ENCODE peak calls at places on chromosomes 11 and 22, in nine cellular contexts. M is fibroblast of mammary gland, R is cardiac fibroblast, U is cardiac muscle cell, L is A673, G is adrenal gland, Q is HL-60, V is kidney, E is fibroblast of lung. Z is an unnamed sample.

GRCh38 chr22:17087176-17088131 is 2.7 kb downstream of the IL17RA start:
- DNase-seq in Q (no peak), E (peak), R (peak), U (peak), G (no peak), M (peak), V (no peak), L (no peak), Z (peak)

GRCh38 chr22:24324137-24324536 is 53.5 kb downstream of the SPECC1L start:
- DNase-seq in G (no peak), Q (no peak), M (no peak), R (no peak), E (no peak), U (no peak), L (no peak), V (no peak), Z (no peak)

GRCh38 chr22:26502688-26503561 is 9.3 kb downstream of the TFIP11 start:
- DNase-seq in M (peak), E (peak), R (peak), V (no peak), L (peak), G (peak), Q (no peak), U (peak), Z (no peak)

GRCh38 chr11:3153291-3153861 is 11.7 kb downstream of the OSBPL5 start:
- DNase-seq in L (no peak), U (peak), Q (no peak), R (peak), V (peak), G (peak), M (peak), E (peak), Z (no peak)

GRCh38 chr11:67006029-67006884 is 16.7 kb upstream of the SYT12 start:
- DNase-seq in R (peak), G (no peak), M (peak), V (no peak), U (no peak), L (peak), E (peak), Q (peak), Z (no peak)

GRCh38 chr22:35838849-35839646 is 121.4 kb downstream of the APOL5 start:
- DNase-seq in R (peak), U (peak), L (peak), E (peak), V (no peak), Q (no peak), M (peak), G (peak), Z (peak)

GRCh38 chr22:43228330-43228729 is 41.4 kb upstream of the TTLL12 start:
- DNase-seq in U (peak), Q (no peak), V (no peak), R (peak), L (peak), G (peak), M (peak), E (no peak), Z (no peak)

GRCh38 chr22:30868663-30869385 is 99.8 kb downstream of the MORC2 start:
- DNase-seq in G (peak), R (peak), U (no peak), M (peak), E (peak), V (peak), L (no peak), Q (no peak), Z (no peak)

GRCh38 chr11:30025396-30026139 is 8.7 kb upstream of the KCNA4 start:
- DNase-seq in E (no peak), M (no peak), G (no peak), V (no peak), U (no peak), Q (no peak), L (no peak), R (no peak), Z (no peak)

GRCh38 chr22:49983148-49984042 is 22.8 kb downstream of the PIM3 start:
- DNase-seq in M (no peak), E (no peak), Q (no peak), V (peak), L (no peak), U (peak), G (no peak), R (no peak), Z (no peak)

GRCh38 chr22:28711820-28712777 is 29.5 kb downstream of the CHEK2 start:
- DNase-seq in U (peak), R (peak), M (peak), L (peak), Q (peak), V (no peak), G (peak), E (peak), Z (peak)

GRCh38 chr11:78253797-78254196 is 65.1 kb downstream of the USP35 start:
- DNase-seq in L (no peak), M (peak), Q (no peak), E (peak), U (no peak), G (no peak), R (peak), V (no peak), Z (no peak)

GRCh38 chr11:117703209-117703608 is 93.8 kb downstream of the DSCAML1 start:
- DNase-seq in G (no peak), Q (no peak), U (no peak), V (no peak), E (no peak), L (no peak), M (no peak), R (no peak), Z (no peak)

GRCh38 chr11:34213366-34213765 is 107.9 kb downstream of the NAT10 start:
- DNase-seq in E (peak), M (peak), Q (no peak), R (peak), G (no peak), L (no peak), U (no peak), V (no peak), Z (no peak)

GRCh38 chr11:76670475-76671235 is at the start of gene LRRC32:
- DNase-seq in R (peak), E (peak), L (peak), V (peak), G (peak), Q (no peak), M (no peak), U (peak), Z (no peak)

GRCh38 chr22:26321469-26321913 is 107.6 kb upstream of the ASPHD2 start:
- DNase-seq in M (peak), Q (no peak), R (peak), U (no peak), E (peak), G (no peak), V (no peak), L (no peak), Z (peak)

GRCh38 chr11:71443736-71444410 is 4.3 kb downstream of the DHCR7 start:
- DNase-seq in G (no peak), R (no peak), Q (no peak), M (no peak), V (no peak), E (no peak), U (no peak), L (no peak), Z (no peak)

GRCh38 chr22:36419912-36420882 is 32.4 kb upstream of the MYH9 start:
- DNase-seq in G (no peak), V (no peak), R (peak), M (peak), U (no peak), L (no peak), E (no peak), Q (no peak), Z (no peak)

GRCh38 chr11:133835258-133836075 is 9.8 kb downstream of the SPATA19 start:
- DNase-seq in L (peak), U (peak), Q (peak), E (peak), R (peak), M (peak), G (peak), V (no peak), Z (no peak)

GRCh38 chr11:88378422-88379066 is 41.0 kb upstream of the CTSC start:
- DNase-seq in Q (no peak), U (no peak), V (no peak), E (no peak), G (no peak), L (no peak), M (no peak), R (no peak), Z (no peak)

GRCh38 chr22:29457730-29458129 is 19.3 kb downstream of the RFPL1 start:
- DNase-seq in E (peak), R (peak), M (peak), Q (no peak), V (no peak), G (no peak), U (peak), L (peak), Z (no peak)

GRCh38 chr11:73787643-73788537 is at the start of gene MRPL48:
- DNase-seq in E (peak), U (peak), G (peak), L (peak), R (peak), M (peak), V (peak), Q (peak), Z (peak)

GRCh38 chr11:41494716-41495115 is 35.3 kb upstream of the LRRC4C start:
- DNase-seq in Q (no peak), R (no peak), E (peak), G (no peak), U (no peak), V (no peak), M (no peak), L (no peak), Z (no peak)

GRCh38 chr11:62559204-62559603 is 12.6 kb upstream of the AHNAK start:
- DNase-seq in M (no peak), Q (no peak), L (peak), E (no peak), V (no peak), R (no peak), U (no peak), G (no peak), Z (no peak)

GRCh38 chr22:40634119-40634903 is 2.2 kb downstream of the MRTFA start:
- DNase-seq in L (no peak), Q (no peak), M (no peak), V (no peak), G (peak), U (no peak), R (no peak), E (peak), Z (no peak)

GRCh38 chr11:35539781-35540281 is 14.4 kb upstream of the PAMR1 start:
- DNase-seq in L (no peak), Q (no peak), E (peak), U (peak), R (peak), V (peak), M (peak), G (peak), Z (peak)

GRCh38 chr11:130118636-130119387 is 40.8 kb upstream of the ST14 start:
- DNase-seq in R (no peak), L (no peak), Q (no peak), U (no peak), G (no peak), M (no peak), E (no peak), V (no peak), Z (no peak)

GRCh38 chr11:119845305-119845704 is 116.3 kb upstream of the NECTIN1 start:
- DNase-seq in G (no peak), L (no peak), M (no peak), V (no peak), R (no peak), Q (no peak), E (no peak), U (no peak), Z (no peak)

GRCh38 chr11:2762031-2762380 is 62.2 kb upstream of the KCNQ1OT1 start:
- DNase-seq in V (no peak), G (no peak), L (no peak), R (no peak), Q (no peak), U (no peak), M (no peak), E (no peak), Z (no peak)

GRCh38 chr11:57649826-57650738 is at the start of gene YPEL4:
- DNase-seq in G (peak), M (peak), U (peak), R (peak), L (peak), V (peak), E (peak), Q (peak), Z (no peak)

GRCh38 chr22:27416553-27417427 is 384.8 kb downstream of the MN1 start:
- DNase-seq in V (no peak), U (peak), G (no peak), E (peak), M (peak), Q (no peak), R (peak), L (peak), Z (peak)

GRCh38 chr11:44770401-44770800 is 43.6 kb downstream of the TSPAN18 start:
- DNase-seq in V (no peak), U (no peak), E (no peak), R (no peak), Q (no peak), G (no peak), M (no peak), L (no peak), Z (no peak)
- H3K4me3 ChIP-seq in V (no peak), U (no peak), E (no peak), R (no peak), Q (no peak), G (no peak), M (no peak), L (no peak), Z (no peak)

GRCh38 chr22:46996595-46997310 is 234.3 kb downstream of the TBC1D22A start:
- DNase-seq in L (peak), E (no peak), Q (no peak), R (peak), U (no peak), V (peak), M (no peak), G (no peak), Z (no peak)
- TF ChIP-seq CTCF in L (peak), E (peak), Q (no peak), R (peak), U (no peak), V (no peak), M (peak), G (no peak), Z (peak)

GRCh38 chr11:111937461-111937769 is 272 bp downstream of the DIXDC1 start:
- DNase-seq in M (no peak), G (no peak), U (no peak), E (no peak), V (no peak), R (no peak), L (no peak), Q (no peak), Z (no peak)

GRCh38 chr11:111939836-111940604 is 2.9 kb downstream of the DIXDC1 start:
- DNase-seq in E (peak), U (peak), L (no peak), Q (no peak), R (peak), V (no peak), G (no peak), M (peak), Z (no peak)

GRCh38 chr11:111936045-111936400 is 1.1 kb upstream of the DIXDC1 start:
- DNase-seq in R (no peak), U (no peak), G (peak), M (no peak), L (no peak), Q (no peak), E (no peak), V (no peak), Z (no peak)

GRCh38 chr11:111938687-111939160 is 1.6 kb downstream of the DIXDC1 start:
- DNase-seq in V (no peak), U (peak), Q (no peak), L (peak), R (peak), G (peak), E (peak), M (peak), Z (no peak)

GRCh38 chr11:111937859-111938258 is 716 bp downstream of the DIXDC1 start:
- DNase-seq in Q (no peak), R (no peak), U (no peak), G (no peak), E (no peak), V (no peak), L (no peak), M (no peak), Z (no peak)
- H3K4me3 ChIP-seq in Q (peak), R (peak), U (peak), G (no peak), E (peak), V (no peak), L (peak), M (peak), Z (no peak)

DNA sequence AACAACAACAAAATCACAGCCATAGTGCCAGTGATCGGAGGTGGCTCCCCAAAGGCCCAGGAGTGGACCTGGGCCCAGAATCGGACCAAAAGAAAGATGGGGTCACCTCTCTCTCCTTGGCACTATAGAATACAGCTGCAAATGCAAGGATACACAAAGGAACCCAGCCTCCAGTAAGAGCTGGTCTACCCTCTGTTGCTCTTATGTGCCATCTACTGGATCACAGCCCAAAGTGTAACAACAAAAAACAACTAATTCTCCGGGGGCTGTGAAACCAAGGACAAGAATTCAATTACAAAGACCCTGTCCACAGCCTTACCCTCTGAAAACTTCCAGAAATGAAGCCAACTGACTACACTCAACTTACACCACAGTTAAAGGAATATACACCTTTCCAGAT is 21.6 kb downstream of the OR8G5 start:
- DNase-seq in Q (no peak), R (no peak), M (no peak), L (peak), E (no peak), G (no peak), V (no peak), U (no peak), Z (no peak)
- TF ChIP-seq CTCF in Q (peak), R (peak), M (no peak), L (peak), E (no peak), G (no peak), V (no peak), U (no peak), Z (no peak)

GRCh38 chr11:17543574-17544180 is 539 bp downstream of the USH1C start:
- DNase-seq in L (no peak), V (no peak), E (no peak), U (no peak), R (no peak), Q (no peak), G (no peak), M (no peak), Z (no peak)

GRCh38 chr11:17543041-17543440 is 1.2 kb downstream of the USH1C start:
- DNase-seq in G (no peak), U (no peak), V (no peak), M (no peak), E (no peak), L (no peak), Q (no peak), R (no peak), Z (no peak)

GRCh38 chr11:17541330-17541885 is 2.8 kb downstream of the USH1C start:
- DNase-seq in V (no peak), L (no peak), M (no peak), Q (no peak), E (no peak), G (no peak), U (no peak), R (no peak), Z (no peak)

GRCh38 chr11:17540807-17541206 is 3.4 kb downstream of the USH1C start:
- DNase-seq in M (no peak), E (no peak), Q (no peak), L (no peak), U (no peak), R (no peak), G (no peak), V (no peak), Z (no peak)

GRCh38 chr11:17542249-17542648 is 2.0 kb downstream of the USH1C start:
- DNase-seq in U (no peak), Q (no peak), G (no peak), R (no peak), M (no peak), L (no peak), V (no peak), E (no peak), Z (no peak)
- H3K4me3 ChIP-seq in U (no peak), Q (no peak), G (no peak), R (no peak), M (no peak), L (no peak), V (peak), E (no peak), Z (no peak)